ENCODE peak calls at places on chromosomes 4 and X, in seven cellular contexts. One of them, this sample, is unnamed. For H3K4me1, H3K27me3 and H3K9me3, the result is how much of the 10 kb centered on the place peaks cover.

GRCh38 chrX:21770631-21771321 is 12.9 kb upstream of the SMPX start:
- DNase-seq in SJCRH30: peak
- DNase-seq in sigmoid colon: no peak
- DNase-seq in CD8-positive, alpha-beta T cell: no peak
- DNase-seq in lower lobe of right lung: no peak
- DNase-seq in GM23248: no peak
- DNase-seq in hepatocyte: peak
- DNase-seq in this sample: no peak

GRCh38 chr4:152991361-152991760 is 55.2 kb downstream of the FHDC1 start:
- DNase-seq in SJCRH30: no peak
- DNase-seq in sigmoid colon: no peak
- DNase-seq in CD8-positive, alpha-beta T cell: no peak
- DNase-seq in lower lobe of right lung: no peak
- DNase-seq in GM23248: no peak
- DNase-seq in hepatocyte: no peak
- DNase-seq in this sample: no peak

GRCh38 chrX:1093112-1093511 is 119.3 kb downstream of the CRLF2 start:
- DNase-seq in SJCRH30: no peak
- DNase-seq in sigmoid colon: peak
- DNase-seq in CD8-positive, alpha-beta T cell: peak
- DNase-seq in lower lobe of right lung: no peak
- DNase-seq in GM23248: no peak
- DNase-seq in hepatocyte: no peak
- DNase-seq in this sample: no peak

GRCh38 chrX:16882702-16883486 is 12.7 kb upstream of the RBBP7 start:
- DNase-seq in SJCRH30: peak
- DNase-seq in sigmoid colon: peak
- DNase-seq in CD8-positive, alpha-beta T cell: peak
- DNase-seq in lower lobe of right lung: peak
- DNase-seq in GM23248: peak
- DNase-seq in hepatocyte: peak
- DNase-seq in this sample: peak

GRCh38 chrX:53196678-53197077 is 28.3 kb downstream of the KDM5C start:
- DNase-seq in SJCRH30: no peak
- DNase-seq in sigmoid colon: no peak
- DNase-seq in CD8-positive, alpha-beta T cell: no peak
- DNase-seq in lower lobe of right lung: no peak
- DNase-seq in GM23248: no peak
- DNase-seq in hepatocyte: no peak
- DNase-seq in this sample: no peak

GRCh38 chrX:104659037-104659744 is 93.2 kb downstream of the IL1RAPL2 start:
- DNase-seq in SJCRH30: peak
- DNase-seq in sigmoid colon: no peak
- DNase-seq in CD8-positive, alpha-beta T cell: no peak
- DNase-seq in lower lobe of right lung: no peak
- DNase-seq in GM23248: no peak
- DNase-seq in hepatocyte: no peak
- DNase-seq in this sample: no peak

GRCh38 chr4:78960926-78961325 is 21.7 kb upstream of the PAQR3 start:
- DNase-seq in SJCRH30: no peak
- DNase-seq in sigmoid colon: no peak
- DNase-seq in CD8-positive, alpha-beta T cell: no peak
- DNase-seq in lower lobe of right lung: no peak
- DNase-seq in GM23248: no peak
- DNase-seq in hepatocyte: no peak
- DNase-seq in this sample: no peak

GRCh38 chrX:48945517-48946348 is 11.7 kb downstream of the OTUD5 start:
- DNase-seq in SJCRH30: peak
- DNase-seq in sigmoid colon: no peak
- DNase-seq in CD8-positive, alpha-beta T cell: peak
- DNase-seq in lower lobe of right lung: peak
- DNase-seq in GM23248: peak
- DNase-seq in hepatocyte: peak
- DNase-seq in this sample: peak

GRCh38 chr4:110292994-110293744 is 94.8 kb upstream of the ELOVL6 start:
- DNase-seq in SJCRH30: no peak
- DNase-seq in sigmoid colon: no peak
- DNase-seq in CD8-positive, alpha-beta T cell: no peak
- DNase-seq in lower lobe of right lung: no peak
- DNase-seq in GM23248: no peak
- DNase-seq in hepatocyte: no peak
- DNase-seq in this sample: no peak

GRCh38 chr4:783133-783541 is 42.8 kb downstream of the CPLX1 start:
- DNase-seq in SJCRH30: no peak
- DNase-seq in sigmoid colon: peak
- DNase-seq in CD8-positive, alpha-beta T cell: no peak
- DNase-seq in lower lobe of right lung: no peak
- DNase-seq in GM23248: no peak
- DNase-seq in hepatocyte: no peak
- DNase-seq in this sample: no peak

GRCh38 chr4:81470456-81471327 is 1.0 kb downstream of the RASGEF1B start:
- DNase-seq in SJCRH30: no peak
- DNase-seq in sigmoid colon: peak
- DNase-seq in CD8-positive, alpha-beta T cell: peak
- DNase-seq in lower lobe of right lung: peak
- DNase-seq in GM23248: peak
- DNase-seq in hepatocyte: peak
- DNase-seq in this sample: peak

GRCh38 chrX:69163936-69164741 is 1.1 kb downstream of the PJA1 start:
- DNase-seq in SJCRH30: peak
- DNase-seq in sigmoid colon: no peak
- DNase-seq in CD8-positive, alpha-beta T cell: peak
- DNase-seq in lower lobe of right lung: peak
- DNase-seq in GM23248: peak
- DNase-seq in hepatocyte: peak
- DNase-seq in this sample: peak

GRCh38 chrX:145393702-145394235 is 146.5 kb downstream of the SPANXN1 start:
- DNase-seq in SJCRH30: peak
- DNase-seq in sigmoid colon: no peak
- DNase-seq in CD8-positive, alpha-beta T cell: no peak
- DNase-seq in lower lobe of right lung: no peak
- DNase-seq in GM23248: no peak
- DNase-seq in hepatocyte: no peak
- DNase-seq in this sample: no peak

GRCh38 chr4:121741751-121742150 is 23.2 kb downstream of the SMIM43 start:
- DNase-seq in SJCRH30: no peak
- DNase-seq in sigmoid colon: no peak
- DNase-seq in CD8-positive, alpha-beta T cell: no peak
- DNase-seq in lower lobe of right lung: no peak
- DNase-seq in GM23248: no peak
- DNase-seq in hepatocyte: no peak
- DNase-seq in this sample: no peak

GRCh38 chr4:13511101-13511500 is 27.0 kb upstream of the RAB28 start:
- DNase-seq in SJCRH30: no peak
- DNase-seq in sigmoid colon: no peak
- DNase-seq in CD8-positive, alpha-beta T cell: no peak
- DNase-seq in lower lobe of right lung: no peak
- DNase-seq in GM23248: no peak
- DNase-seq in hepatocyte: no peak
- DNase-seq in this sample: no peak

GRCh38 chr4:84482564-84483563 is 16.2 kb downstream of the NKX6-1 start:
- DNase-seq in SJCRH30: no peak
- DNase-seq in sigmoid colon: no peak
- DNase-seq in CD8-positive, alpha-beta T cell: no peak
- DNase-seq in lower lobe of right lung: peak
- DNase-seq in GM23248: peak
- DNase-seq in hepatocyte: no peak
- DNase-seq in this sample: no peak

GRCh38 chr4:91288702-91289311 is 1015.0 kb upstream of the GRID2 start:
- DNase-seq in SJCRH30: no peak
- DNase-seq in sigmoid colon: no peak
- DNase-seq in CD8-positive, alpha-beta T cell: no peak
- DNase-seq in lower lobe of right lung: no peak
- DNase-seq in GM23248: no peak
- DNase-seq in hepatocyte: no peak
- DNase-seq in this sample: no peak

GRCh38 chr4:32462944-32463343 is 1742.8 kb downstream of the PCDH7 start:
- DNase-seq in SJCRH30: peak
- DNase-seq in sigmoid colon: no peak
- DNase-seq in CD8-positive, alpha-beta T cell: no peak
- DNase-seq in lower lobe of right lung: no peak
- DNase-seq in GM23248: peak
- DNase-seq in hepatocyte: no peak
- DNase-seq in this sample: no peak

GRCh38 chr4:152325831-152326230 is 210.1 kb downstream of the FBXW7 start:
- DNase-seq in SJCRH30: no peak
- DNase-seq in sigmoid colon: no peak
- DNase-seq in CD8-positive, alpha-beta T cell: no peak
- DNase-seq in lower lobe of right lung: no peak
- DNase-seq in GM23248: no peak
- DNase-seq in hepatocyte: no peak
- DNase-seq in this sample: no peak

GRCh38 chr4:40057540-40058091 is 966 bp downstream of the N4BP2 start:
- DNase-seq in SJCRH30: peak
- DNase-seq in sigmoid colon: peak
- DNase-seq in CD8-positive, alpha-beta T cell: peak
- DNase-seq in lower lobe of right lung: peak
- DNase-seq in GM23248: peak
- DNase-seq in hepatocyte: peak
- DNase-seq in this sample: peak

GRCh38 chr4:56261027-56261426 is 126.3 kb downstream of the AASDH start:
- DNase-seq in SJCRH30: no peak
- DNase-seq in sigmoid colon: no peak
- DNase-seq in CD8-positive, alpha-beta T cell: no peak
- DNase-seq in lower lobe of right lung: no peak
- DNase-seq in GM23248: no peak
- DNase-seq in hepatocyte: no peak
- DNase-seq in this sample: no peak

GRCh38 chrX:125769628-125770027 is 396.5 kb downstream of the DCAF12L2 start:
- DNase-seq in SJCRH30: no peak
- DNase-seq in sigmoid colon: no peak
- DNase-seq in CD8-positive, alpha-beta T cell: no peak
- DNase-seq in lower lobe of right lung: no peak
- DNase-seq in GM23248: no peak
- DNase-seq in hepatocyte: no peak
- DNase-seq in this sample: no peak

GRCh38 chr4:33073811-33074210 is 2353.6 kb downstream of the PCDH7 start:
- DNase-seq in SJCRH30: peak
- DNase-seq in sigmoid colon: no peak
- DNase-seq in CD8-positive, alpha-beta T cell: no peak
- DNase-seq in lower lobe of right lung: no peak
- DNase-seq in GM23248: peak
- DNase-seq in hepatocyte: no peak
- DNase-seq in this sample: no peak

GRCh38 chr4:61162116-61162515 is 38.0 kb upstream of the ADGRL3 start:
- DNase-seq in SJCRH30: no peak
- DNase-seq in sigmoid colon: no peak
- DNase-seq in CD8-positive, alpha-beta T cell: no peak
- DNase-seq in lower lobe of right lung: no peak
- DNase-seq in GM23248: no peak
- DNase-seq in hepatocyte: no peak
- DNase-seq in this sample: no peak

GRCh38 chr4:38859501-38859900 is 2.9 kb upstream of the TLR6 start:
- DNase-seq in SJCRH30: peak
- DNase-seq in sigmoid colon: no peak
- DNase-seq in CD8-positive, alpha-beta T cell: no peak
- DNase-seq in lower lobe of right lung: no peak
- DNase-seq in GM23248: no peak
- DNase-seq in hepatocyte: no peak
- DNase-seq in this sample: no peak
- H3K4me1 ChIP-seq in SJCRH30: under half
- H3K4me1 ChIP-seq in sigmoid colon: under half
- H3K4me1 ChIP-seq in CD8-positive, alpha-beta T cell: under half
- H3K4me1 ChIP-seq in lower lobe of right lung: under half
- H3K4me1 ChIP-seq in GM23248: under half
- H3K4me1 ChIP-seq in hepatocyte: under half
- H3K4me1 ChIP-seq in this sample: under half

DNA sequence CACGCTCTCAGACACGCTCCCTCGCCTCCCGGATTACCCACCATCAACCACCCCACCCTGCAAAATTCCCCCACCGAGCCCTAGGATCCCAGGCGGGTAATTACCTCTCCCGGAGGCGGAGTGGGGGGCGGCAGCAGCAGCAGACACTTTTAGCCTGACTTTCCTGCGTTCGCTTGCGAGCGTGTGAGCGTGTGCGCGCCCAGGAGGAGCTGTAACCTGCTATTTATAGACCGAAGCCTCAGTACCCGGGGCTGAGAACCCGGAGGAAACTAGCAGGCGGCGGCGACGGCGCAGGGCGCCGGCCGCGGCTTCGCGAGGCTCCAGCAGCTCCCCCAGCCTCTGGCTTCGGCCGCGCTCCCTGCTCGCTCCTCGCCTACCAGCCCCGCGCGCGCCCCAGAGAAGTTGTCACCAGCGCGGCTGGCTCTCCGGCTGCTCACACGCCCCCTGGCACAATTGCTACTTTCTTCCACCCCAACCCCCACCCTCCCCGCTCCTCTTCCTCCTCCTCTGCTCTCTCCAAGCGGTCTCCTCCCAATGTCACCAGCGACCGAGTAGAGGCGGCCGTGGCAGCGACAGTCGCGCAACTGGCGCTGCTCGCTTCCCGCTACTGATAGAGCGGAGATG is at the start of gene INPP4B:
- DNase-seq in SJCRH30: peak
- DNase-seq in sigmoid colon: peak
- DNase-seq in CD8-positive, alpha-beta T cell: peak
- DNase-seq in lower lobe of right lung: peak
- DNase-seq in GM23248: peak
- DNase-seq in hepatocyte: peak
- DNase-seq in this sample: peak
- H3K27me3 ChIP-seq in SJCRH30: under half
- H3K27me3 ChIP-seq in sigmoid colon: under half
- H3K27me3 ChIP-seq in CD8-positive, alpha-beta T cell: under half
- H3K27me3 ChIP-seq in lower lobe of right lung: under half
- H3K27me3 ChIP-seq in GM23248: under half
- H3K27me3 ChIP-seq in hepatocyte: half or more
- H3K27me3 ChIP-seq in this sample: under half

GRCh38 chrX:55841962-55842752 is 124.6 kb downstream of the RRAGB start:
- DNase-seq in SJCRH30: no peak
- DNase-seq in sigmoid colon: no peak
- DNase-seq in CD8-positive, alpha-beta T cell: no peak
- DNase-seq in lower lobe of right lung: no peak
- DNase-seq in GM23248: no peak
- DNase-seq in hepatocyte: no peak
- DNase-seq in this sample: no peak
- H3K9me3 ChIP-seq in SJCRH30: under half
- H3K9me3 ChIP-seq in sigmoid colon: under half
- H3K9me3 ChIP-seq in CD8-positive, alpha-beta T cell: under half
- H3K9me3 ChIP-seq in lower lobe of right lung: under half
- H3K9me3 ChIP-seq in GM23248: under half
- H3K9me3 ChIP-seq in hepatocyte: under half
- H3K9me3 ChIP-seq in this sample: under half

DNA sequence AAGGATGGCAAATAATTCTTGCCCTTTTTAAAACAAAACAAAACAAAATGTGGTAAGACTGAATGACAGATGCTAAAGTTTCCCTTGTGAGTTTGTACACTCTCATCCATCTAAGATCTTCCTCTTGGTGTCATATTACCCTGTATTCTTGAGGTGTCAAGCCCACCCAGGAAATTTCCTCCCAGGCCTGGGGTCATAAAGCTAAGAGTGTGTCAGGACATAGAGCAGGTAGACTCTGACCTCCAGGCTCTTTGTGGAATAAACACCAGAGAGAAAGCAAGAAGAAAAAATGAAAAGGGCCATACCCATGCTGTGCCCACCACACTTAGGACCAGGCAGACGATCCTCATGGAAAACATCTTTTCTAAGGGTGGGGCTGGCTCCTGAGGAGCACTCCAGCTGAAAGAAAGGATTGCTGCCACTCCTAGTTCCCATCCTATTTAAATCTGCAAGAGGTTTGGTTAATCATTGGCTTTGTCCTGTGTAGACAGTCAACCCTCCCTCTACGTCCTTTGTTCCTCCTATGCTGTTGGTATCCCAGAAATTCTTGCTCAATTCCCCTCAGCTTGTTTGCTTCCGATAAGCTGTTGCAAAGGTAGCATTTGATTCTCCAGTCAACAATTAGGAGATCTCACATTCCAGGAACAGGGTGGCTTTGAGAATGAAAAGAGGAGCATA is at the start of gene FGA:
- DNase-seq in SJCRH30: no peak
- DNase-seq in sigmoid colon: no peak
- DNase-seq in CD8-positive, alpha-beta T cell: no peak
- DNase-seq in lower lobe of right lung: no peak
- DNase-seq in GM23248: no peak
- DNase-seq in hepatocyte: peak
- DNase-seq in this sample: no peak
- H3K4me1 ChIP-seq in SJCRH30: under half
- H3K4me1 ChIP-seq in sigmoid colon: under half
- H3K4me1 ChIP-seq in CD8-positive, alpha-beta T cell: under half
- H3K4me1 ChIP-seq in lower lobe of right lung: under half
- H3K4me1 ChIP-seq in GM23248: under half
- H3K4me1 ChIP-seq in hepatocyte: under half
- H3K4me1 ChIP-seq in this sample: under half